ENCODE peak calls at places on chromosome 11, in eight cellular contexts. N, L, E, Q, R, S, D and C are unnamed samples.

GRCh38 chr11:128341767-128342318 is 245.5 kb downstream of the ETS1 start:
- DNase-seq in L (no peak), R (no peak), S (no peak), E (no peak), Q (no peak), N (no peak), D (no peak), C (no peak)

GRCh38 chr11:117916956-117917355 is 12.2 kb downstream of the TMPRSS13 start:
- DNase-seq in R (no peak), N (no peak), D (no peak), Q (no peak), E (no peak), L (no peak), S (peak; percentile 38), C (no peak)

GRCh38 chr11:66970808-66971442 is 4.2 kb upstream of the C11orf86 start:
- DNase-seq in S (peak; percentile 79), E (peak; percentile 100), Q (peak; percentile 47), D (no peak), R (no peak), L (no peak), N (peak; percentile 90), C (no peak)

GRCh38 chr11:129795089-129795488 is 20.6 kb upstream of the TMEM45B start:
- DNase-seq in E (no peak), S (no peak), N (no peak), R (no peak), L (no peak), D (no peak), Q (no peak), C (no peak)

GRCh38 chr11:131880279-131880678 is 509.9 kb downstream of the NTM start:
- DNase-seq in N (no peak), D (no peak), L (no peak), Q (no peak), R (no peak), S (no peak), E (no peak), C (no peak)

GRCh38 chr11:8080674-8081590 is at the start of gene TUB:
- DNase-seq in L (no peak), E (no peak), Q (no peak), N (peak; percentile 65), S (no peak), D (peak; percentile 44), R (peak; percentile 56), C (no peak)

GRCh38 chr11:64285885-64286800 is 495 bp downstream of the GPR137 start:
- DNase-seq in L (no peak), N (peak; percentile 65), D (no peak), S (no peak), R (no peak), E (no peak), Q (no peak), C (no peak)

GRCh38 chr11:78318733-78319132 is 98.9 kb downstream of the GAB2 start:
- DNase-seq in N (no peak), E (no peak), Q (no peak), L (no peak), R (no peak), S (no peak), D (no peak), C (no peak)

GRCh38 chr11:26778000-26778757 is 56.3 kb upstream of the SLC5A12 start:
- DNase-seq in D (no peak), L (no peak), E (peak; percentile 77), R (no peak), Q (no peak), N (no peak), S (no peak), C (no peak)

GRCh38 chr11:94315664-94316063 is 11.3 kb downstream of the IZUMO1R start:
- DNase-seq in N (no peak), E (no peak), L (no peak), D (no peak), Q (peak; percentile 47), S (no peak), R (no peak), C (no peak)

GRCh38 chr11:133318221-133318620 is 214.1 kb downstream of the OPCML start:
- DNase-seq in L (no peak), S (no peak), E (no peak), D (no peak), N (no peak), R (no peak), Q (no peak), C (no peak)